ENCODE peak calls at places on chromosomes 7 and 10, in nine cellular contexts. J, B, F, O, S, E, W, P and T are unnamed samples.

GRCh38 chr10:17865351-17865750 is 56.2 kb downstream of the MRC1 start:
- DNase-seq in E (no peak), S (no peak), P (no peak), F (no peak), W (no peak), J (no peak), O (no peak), B (no peak), T (no peak)

GRCh38 chr7:148356303-148356702 is 234.3 kb upstream of the C7orf33 start:
- DNase-seq in B (no peak), W (peak), E (peak), O (no peak), S (no peak), J (peak), F (no peak), P (peak), T (peak)

GRCh38 chr10:25682203-25682950 is 251.7 kb upstream of the MYO3A start:
- DNase-seq in B (no peak), W (peak), P (no peak), F (no peak), S (peak), J (peak), E (no peak), O (no peak), T (no peak)

GRCh38 chr7:351681-352480 is 61.9 kb downstream of the FOXL3 start:
- DNase-seq in S (no peak), O (no peak), J (no peak), B (no peak), P (no peak), E (no peak), F (no peak), W (no peak), T (no peak)

GRCh38 chr10:102310356-102311024 is 65.2 kb downstream of the GBF1 start:
- DNase-seq in B (peak), F (no peak), E (no peak), J (peak), O (no peak), W (no peak), S (no peak), P (no peak), T (no peak)

GRCh38 chr7:80350430-80350829 is 161.4 kb downstream of the GNAT3 start:
- DNase-seq in B (no peak), P (no peak), J (no peak), O (no peak), F (no peak), W (no peak), E (no peak), S (no peak), T (no peak)

GRCh38 chr7:68800316-68800715 is 798.0 kb upstream of the AUTS2 start:
- DNase-seq in J (no peak), E (no peak), F (no peak), O (no peak), W (no peak), B (no peak), S (no peak), P (no peak), T (no peak)

GRCh38 chr7:64581929-64582894 is 19.3 kb upstream of the ZNF680 start:
- DNase-seq in W (no peak), S (peak), J (peak), B (peak), F (no peak), O (no peak), E (no peak), P (no peak), T (no peak)

GRCh38 chr7:100220833-100221718 is 1.3 kb downstream of the PVRIG start:
- DNase-seq in B (no peak), F (no peak), W (no peak), S (no peak), P (no peak), J (peak), O (peak), E (no peak), T (no peak)

GRCh38 chr7:19116121-19117080 is 1.0 kb downstream of the TWIST1 start:
- DNase-seq in E (no peak), W (peak), P (peak), B (peak), O (no peak), F (no peak), S (no peak), J (no peak), T (no peak)

GRCh38 chr10:50224330-50224952 is 26.9 kb downstream of the ASAH2 start:
- DNase-seq in F (no peak), E (no peak), O (peak), B (peak), J (peak), S (no peak), P (no peak), W (no peak), T (no peak)

GRCh38 chr7:99459087-99459486 is 6.9 kb downstream of the ATP5MF start:
- DNase-seq in B (no peak), P (no peak), O (no peak), E (no peak), F (no peak), S (no peak), W (no peak), J (no peak), T (no peak)

GRCh38 chr10:51389415-51390342 is 309.7 kb downstream of the CSTF2T start:
- DNase-seq in S (peak), J (peak), E (peak), O (peak), P (peak), F (no peak), W (peak), B (peak), T (no peak)

GRCh38 chr10:49149881-49150280 is 16.1 kb upstream of the FAM170B start:
- DNase-seq in F (no peak), W (no peak), B (no peak), J (no peak), P (no peak), O (no peak), S (no peak), E (no peak), T (no peak)

GRCh38 chr7:75960372-75960771 is 34.0 kb downstream of the TMEM120A start:
- DNase-seq in B (no peak), P (no peak), S (no peak), W (no peak), F (no peak), J (no peak), O (no peak), E (no peak), T (no peak)

GRCh38 chr10:22444219-22444788 is 99.0 kb downstream of the SPAG6 start:
- DNase-seq in P (no peak), J (no peak), S (no peak), E (no peak), F (no peak), W (no peak), B (no peak), O (no peak), T (no peak)

GRCh38 chr7:134857958-134858357 is 78.5 kb downstream of the CALD1 start:
- DNase-seq in F (no peak), S (no peak), J (no peak), E (no peak), W (no peak), P (no peak), B (no peak), O (no peak), T (no peak)

GRCh38 chr7:154388412-154388811 is 336.2 kb downstream of the DPP6 start:
- DNase-seq in O (no peak), J (no peak), F (no peak), B (no peak), S (no peak), E (no peak), P (no peak), W (no peak), T (no peak)

GRCh38 chr10:23063387-23064287 is 31.7 kb upstream of the MSRB2 start:
- DNase-seq in S (peak), O (no peak), P (peak), F (no peak), E (no peak), J (no peak), B (peak), W (no peak), T (no peak)

GRCh38 chr7:68038621-68039314 is 1042.1 kb downstream of the TYW1 start:
- DNase-seq in F (no peak), P (no peak), S (no peak), B (no peak), W (no peak), E (no peak), O (no peak), J (no peak), T (no peak)

GRCh38 chr10:63712717-63713115 is 191.5 kb downstream of the REEP3 start:
- DNase-seq in O (no peak), P (no peak), S (no peak), E (no peak), W (no peak), J (no peak), B (no peak), F (no peak), T (no peak)

GRCh38 chr10:24901686-24902399 is 50.6 kb downstream of the PRTFDC1 start:
- DNase-seq in S (peak), J (peak), F (no peak), P (peak), O (peak), B (peak), W (peak), E (no peak), T (peak)

GRCh38 chr7:139169816-139170215 is 60.3 kb upstream of the ZC3HAV1 start:
- DNase-seq in P (no peak), J (no peak), O (no peak), W (no peak), F (no peak), S (no peak), B (peak), E (no peak), T (no peak)

GRCh38 chr10:11386044-11386443 is 225.4 kb downstream of the USP6NL start:
- DNase-seq in J (no peak), O (no peak), S (no peak), B (no peak), F (no peak), W (no peak), E (no peak), P (no peak), T (no peak)

GRCh38 chr7:73427902-73428696 is 5.5 kb upstream of the FZD9 start:
- DNase-seq in W (no peak), F (no peak), P (no peak), O (no peak), J (no peak), S (no peak), B (no peak), E (no peak), T (no peak)

GRCh38 chr7:157370761-157371160 is 34.0 kb downstream of the DNAJB6 start:
- DNase-seq in E (no peak), B (no peak), O (no peak), P (no peak), S (no peak), F (peak), W (no peak), J (no peak), T (no peak)

GRCh38 chr10:130244031-130244927 is 108.1 kb downstream of the GLRX3 start:
- DNase-seq in J (no peak), F (no peak), B (no peak), O (no peak), S (no peak), W (no peak), E (no peak), P (no peak), T (no peak)

GRCh38 chr10:122878799-122879338 is 512 bp downstream of the FAM24B start:
- DNase-seq in B (no peak), W (no peak), E (no peak), F (no peak), J (peak), O (no peak), P (no peak), S (no peak), T (no peak)

GRCh38 chr10:71634531-71635164 is 84.9 kb downstream of the C10orf105 start:
- DNase-seq in W (peak), F (no peak), J (peak), S (no peak), P (no peak), B (no peak), O (no peak), E (peak), T (no peak)

GRCh38 chr10:92123031-92123450 is 167.8 kb downstream of the CPEB3 start:
- DNase-seq in S (no peak), O (no peak), J (peak), F (no peak), B (no peak), W (no peak), P (no peak), E (peak), T (no peak)

GRCh38 chr10:74306227-74306982 is 155.4 kb downstream of the ADK start:
- DNase-seq in F (no peak), W (no peak), B (no peak), J (no peak), E (no peak), S (no peak), P (no peak), O (no peak), T (no peak)

GRCh38 chr10:3782456-3783312 is 2.3 kb downstream of the KLF6 start:
- DNase-seq in W (peak), E (peak), J (peak), O (no peak), F (peak), B (peak), P (peak), S (peak), T (peak)
- TF ChIP-seq POLR2A in W (no peak), E (peak), J (peak), O (peak), F (peak), B (peak), P (peak), S (peak), T (no peak)

GRCh38 chr7:27182861-27183681 is 2.0 kb downstream of the HOXA11 start:
- DNase-seq in P (peak), W (no peak), E (peak), O (no peak), F (peak), B (no peak), S (no peak), J (no peak), T (no peak)

GRCh38 chr7:27185013-27185707 is at the start of gene HOXA11:
- DNase-seq in P (peak), J (no peak), W (no peak), S (no peak), O (no peak), F (peak), B (peak), E (peak), T (peak)

GRCh38 chr7:27182285-27182827 is 2.7 kb downstream of the HOXA11 start:
- DNase-seq in W (no peak), J (no peak), E (peak), F (peak), O (no peak), S (no peak), P (peak), B (no peak), T (no peak)

GRCh38 chr7:27184342-27185012 is 555 bp downstream of the HOXA11 start:
- DNase-seq in O (no peak), B (peak), P (peak), E (peak), J (no peak), F (peak), S (no peak), W (no peak), T (peak)

GRCh38 chr7:27183682-27184341 is 1.2 kb downstream of the HOXA11 start:
- DNase-seq in B (no peak), O (no peak), F (peak), P (peak), E (peak), J (no peak), S (no peak), W (no peak), T (no peak)
- H3K4me3 ChIP-seq in B (peak), O (no peak), F (peak), P (peak), E (no peak), J (no peak), S (no peak), W (peak), T (peak)

GRCh38 chr10:103397191-103397825 is 882 bp downstream of the PDCD11 start:
- DNase-seq in S (no peak), F (no peak), E (no peak), J (peak), B (no peak), P (no peak), O (no peak), W (no peak), T (no peak)

GRCh38 chr10:103396067-103396788 is at the start of the genes ATP5MK and PDCD11:
- DNase-seq in E (peak), P (peak), F (peak), O (peak), B (peak), W (peak), J (peak), S (peak), T (peak)

GRCh38 chr10:103394180-103394579 is 2.1 kb downstream of the ATP5MK start:
- DNase-seq in F (no peak), P (no peak), J (no peak), B (no peak), O (no peak), W (no peak), S (peak), E (no peak), T (no peak)

GRCh38 chr10:103396789-103397087 is 312 bp downstream of the PDCD11 start:
- DNase-seq in O (no peak), P (no peak), E (no peak), J (no peak), W (no peak), B (no peak), S (peak), F (no peak), T (no peak)

DNA sequence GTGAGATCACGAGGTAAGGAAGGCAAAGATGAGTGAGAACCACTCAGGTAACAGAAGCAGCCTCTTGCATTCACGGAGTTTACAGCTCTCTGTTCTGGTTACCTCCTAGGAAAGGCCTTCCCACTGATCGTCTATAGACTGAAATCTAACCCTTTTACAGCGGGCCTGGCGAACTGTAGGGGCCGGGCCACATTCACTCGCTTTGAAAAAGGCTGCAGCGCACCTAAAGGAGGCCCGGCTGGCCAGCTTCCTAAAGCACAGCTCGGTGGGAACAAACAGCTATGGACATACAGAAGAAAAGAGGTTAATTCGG is 565 bp downstream of the ATP5MK start:
- DNase-seq in O (no peak), P (no peak), W (no peak), E (no peak), F (no peak), S (no peak), J (no peak), B (peak), T (no peak)
- TF ChIP-seq POLR2A in O (no peak), P (no peak), W (no peak), E (no peak), F (no peak), S (no peak), J (no peak), B (no peak), T (no peak)

GRCh38 chr7:143255564-143255963 is 7.7 kb upstream of the GSTK1 start:
- DNase-seq in B (no peak), W (no peak), P (no peak), O (no peak), E (no peak), J (no peak), F (no peak), S (no peak), T (no peak)
- H3K4me3 ChIP-seq in B (no peak), W (no peak), P (no peak), O (no peak), E (no peak), J (no peak), F (no peak), S (no peak), T (no peak)

DNA sequence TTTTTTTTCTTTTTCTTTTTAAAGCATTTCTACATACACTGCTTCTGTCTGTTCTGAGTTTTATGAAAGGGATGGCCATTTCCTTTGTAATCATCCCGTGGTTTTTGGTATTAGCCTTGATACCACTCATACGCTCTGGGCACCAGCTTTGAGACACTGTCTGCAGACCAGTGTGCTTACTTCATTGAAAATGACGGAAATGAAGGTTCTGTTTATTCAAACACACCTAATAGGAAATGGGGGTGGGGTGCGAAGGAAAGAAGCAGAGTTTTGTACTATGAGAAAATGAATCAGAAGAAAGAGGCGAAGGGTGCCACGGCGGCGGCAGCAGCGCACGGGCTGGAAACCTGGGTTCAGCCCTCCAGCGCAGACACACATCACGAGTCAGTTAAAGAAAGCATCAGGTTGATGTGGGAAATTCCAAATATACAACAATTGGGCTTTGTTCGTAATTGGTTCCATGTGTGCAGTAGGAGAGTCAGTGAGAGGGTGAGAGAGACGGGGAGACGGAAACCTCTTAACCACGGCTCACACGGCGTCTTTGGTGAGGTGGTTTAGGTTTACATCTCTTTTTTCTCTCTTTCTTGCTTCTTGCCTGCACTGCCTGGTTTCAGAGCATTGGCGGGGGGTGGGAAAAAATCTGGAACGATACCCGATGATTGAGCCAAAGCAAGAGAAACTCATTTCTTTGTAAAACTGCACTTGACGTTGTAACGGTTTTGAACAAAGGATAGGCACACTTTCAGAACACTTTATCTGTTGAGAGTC is 321.2 kb downstream of the FRMD4A start:
- DNase-seq in E (no peak), W (no peak), P (no peak), S (no peak), F (no peak), B (peak), O (peak), J (no peak), T (no peak)
- TF ChIP-seq POLR2A in E (no peak), W (no peak), P (no peak), S (no peak), F (no peak), B (peak), O (no peak), J (peak), T (no peak)

GRCh38 chr7:2609001-2609411 is 22.8 kb upstream of the TTYH3 start:
- DNase-seq in W (no peak), B (peak), S (peak), O (no peak), E (no peak), F (no peak), J (peak), P (no peak), T (no peak)

GRCh38 chr7:2606539-2606936 is 25.2 kb upstream of the TTYH3 start:
- DNase-seq in P (no peak), O (no peak), W (no peak), E (no peak), S (no peak), F (no peak), J (no peak), B (no peak), T (no peak)

GRCh38 chr7:2607122-2607912 is 24.5 kb upstream of the TTYH3 start:
- DNase-seq in P (no peak), E (no peak), S (no peak), O (no peak), F (peak), J (peak), W (peak), B (no peak), T (peak)

GRCh38 chr7:2610466-2610865 is 21.3 kb upstream of the TTYH3 start:
- DNase-seq in O (no peak), P (no peak), S (no peak), F (no peak), B (no peak), W (no peak), E (no peak), J (no peak), T (no peak)

GRCh38 chr7:2607913-2608899 is 23.6 kb upstream of the TTYH3 start:
- DNase-seq in W (no peak), P (no peak), B (no peak), J (no peak), S (no peak), O (no peak), F (no peak), E (no peak), T (no peak)
- H3K4me3 ChIP-seq in W (peak), P (no peak), B (no peak), J (no peak), S (no peak), O (no peak), F (no peak), E (no peak), T (no peak)

GRCh38 chr7:105013818-105014724 is at the start of gene KMT2E:
- DNase-seq in B (peak), P (peak), S (peak), E (peak), W (peak), J (peak), O (peak), F (peak), T (peak)
- TF ChIP-seq POLR2A in B (no peak), P (peak), S (no peak), E (no peak), W (peak), J (no peak), O (peak), F (peak), T (peak)